ENCODE peak calls at places on chromosomes 3 and 15, in five cellular contexts. J is H9, Z is mammary epithelial cell, E is left ventricle myocardium inferior, B is pancreas. H is an unnamed sample.
A peak's percentile ranks its signal among the peaks of the same experiment; 100 is the strongest.

GRCh38 chr3:188041193-188041592 is 112.8 kb upstream of the LPP start:
- DNase-seq in Z (no peak), E (no peak), B (no peak), J (no peak), H (no peak)

GRCh38 chr3:10495003-10495402 is 10.4 kb downstream of the ATP2B2 start:
- DNase-seq in E (peak; percentile 22), B (peak; percentile 81), J (no peak), Z (peak; percentile 12), H (no peak)

GRCh38 chr3:31361391-31362273 is 171.1 kb upstream of the STT3B start:
- DNase-seq in J (no peak), B (no peak), Z (peak; percentile 24), E (no peak), H (no peak)

GRCh38 chr3:100029052-100029451 is 85.2 kb downstream of the FILIP1L start:
- DNase-seq in E (no peak), J (no peak), B (no peak), Z (no peak), H (no peak)

GRCh38 chr15:90558182-90558581 is 28.5 kb downstream of the CRTC3 start:
- DNase-seq in J (no peak), B (no peak), Z (no peak), E (no peak), H (peak; percentile 71)

GRCh38 chr3:11145888-11146287 is 8.4 kb upstream of the HRH1 start:
- DNase-seq in Z (peak; percentile 89), B (no peak), E (no peak), J (no peak), H (no peak)

GRCh38 chr15:27694506-27695077 is 404.5 kb downstream of the OCA2 start:
- DNase-seq in E (no peak), J (no peak), Z (no peak), B (no peak), H (no peak)

GRCh38 chr3:14142567-14143270 is 17.9 kb downstream of the TMEM43 start:
- DNase-seq in Z (peak; percentile 78), E (no peak), J (no peak), B (no peak), H (no peak)

GRCh38 chr3:66673305-66673704 is 172.5 kb upstream of the LRIG1 start:
- DNase-seq in Z (no peak), J (no peak), E (no peak), B (no peak), H (no peak)

GRCh38 chr15:101063891-101064794 is 145.0 kb downstream of the LRRK1 start:
- DNase-seq in J (peak; percentile 26), B (peak; percentile 39), Z (no peak), E (peak; percentile 58), H (peak; percentile 74)

GRCh38 chr3:130759692-130760338 is 13.2 kb upstream of the PIK3R4 start:
- DNase-seq in B (peak; percentile 53), E (no peak), J (peak; percentile 39), Z (peak; percentile 62), H (peak; percentile 67)

GRCh38 chr15:78018445-78018844 is 59.1 kb downstream of the TBC1D2B start:
- DNase-seq in E (no peak), J (no peak), Z (no peak), B (no peak), H (no peak)

GRCh38 chr3:153445817-153446216 is 283.8 kb downstream of the RAP2B start:
- DNase-seq in Z (no peak), E (no peak), J (no peak), B (no peak), H (no peak)

GRCh38 chr3:182524711-182525401 is 268.4 kb upstream of the ATP11B start:
- DNase-seq in E (no peak), Z (no peak), B (no peak), J (no peak), H (no peak)

DNA sequence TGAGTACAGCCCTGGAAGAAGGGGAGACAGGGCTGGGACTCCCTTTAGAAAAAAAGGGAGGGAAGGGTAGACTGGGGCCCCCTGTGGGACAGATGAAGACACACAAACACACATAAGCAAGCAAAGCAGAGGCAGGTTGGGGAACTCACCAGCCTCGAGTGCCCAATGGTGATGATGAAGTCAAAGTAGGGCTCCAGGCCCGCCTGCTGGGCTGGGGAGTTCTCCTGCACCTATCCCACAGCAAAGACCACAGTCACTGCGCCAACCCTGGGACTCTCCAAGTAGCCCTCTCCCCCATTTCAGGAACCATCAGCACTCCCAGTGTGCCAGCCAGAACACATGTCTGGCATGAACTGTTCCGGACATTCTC is 4.1 kb downstream of the GORASP1 start:
- DNase-seq in Z (no peak), B (no peak), J (peak; percentile 46), E (no peak), H (no peak)
- H3K4me1 ChIP-seq in Z (peaks cover 27% of the 10 kb centered on the region), B (peaks cover 20% of the 10 kb centered on the region), J (no peaks in the 10 kb centered on the region), E (peaks cover 80% of the 10 kb centered on the region), H (no peaks in the 10 kb centered on the region)

DNA sequence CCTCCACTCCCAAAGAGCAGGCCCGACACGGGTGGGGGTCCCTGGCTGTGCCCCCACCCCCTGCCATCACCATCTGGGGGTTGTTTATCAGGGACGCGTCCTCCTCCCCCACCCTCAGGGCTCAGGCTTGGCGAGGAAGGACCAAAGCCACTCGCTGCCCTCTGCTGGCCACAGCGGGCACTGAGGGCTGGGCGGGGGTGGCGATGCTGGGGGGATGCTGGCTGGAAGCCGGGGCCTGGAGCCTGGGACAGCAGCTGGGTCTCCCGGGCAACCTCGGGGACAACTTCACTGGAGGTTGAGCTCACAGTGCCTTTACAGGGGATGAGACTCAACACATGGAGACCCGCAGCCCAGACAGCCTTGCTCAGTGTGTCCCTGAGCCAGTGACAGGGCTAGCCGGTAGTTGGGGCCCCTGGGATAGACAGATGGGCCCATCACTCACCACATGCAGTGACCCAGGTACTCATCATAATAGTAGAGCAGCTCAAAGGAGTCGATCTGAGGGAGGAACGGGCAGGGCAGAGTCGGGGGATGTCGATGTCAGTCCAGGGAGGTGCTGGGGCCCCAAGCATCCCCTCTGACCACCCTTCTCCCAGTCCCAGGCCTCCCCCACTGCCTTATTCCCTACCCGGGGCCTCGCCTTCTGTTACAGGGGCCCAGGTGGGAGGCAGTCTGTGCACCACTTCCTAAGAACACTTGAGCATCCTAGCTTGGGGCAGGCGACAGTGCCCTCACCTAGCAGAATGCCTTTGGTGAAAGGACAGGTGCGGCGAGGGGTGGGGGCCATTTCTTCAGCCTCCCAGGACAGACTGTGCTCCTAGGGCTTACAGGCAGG is 5.9 kb upstream of the CALML4 start:
- DNase-seq in B (peak; percentile 63), Z (no peak), E (peak; percentile 63), J (peak; percentile 83), H (peak; percentile 69)
- TF ChIP-seq CTCF in B (peak; percentile 74), Z (peak; percentile 84), E (peak; percentile 90), J (peak; percentile 91), H (peak; percentile 93)

DNA sequence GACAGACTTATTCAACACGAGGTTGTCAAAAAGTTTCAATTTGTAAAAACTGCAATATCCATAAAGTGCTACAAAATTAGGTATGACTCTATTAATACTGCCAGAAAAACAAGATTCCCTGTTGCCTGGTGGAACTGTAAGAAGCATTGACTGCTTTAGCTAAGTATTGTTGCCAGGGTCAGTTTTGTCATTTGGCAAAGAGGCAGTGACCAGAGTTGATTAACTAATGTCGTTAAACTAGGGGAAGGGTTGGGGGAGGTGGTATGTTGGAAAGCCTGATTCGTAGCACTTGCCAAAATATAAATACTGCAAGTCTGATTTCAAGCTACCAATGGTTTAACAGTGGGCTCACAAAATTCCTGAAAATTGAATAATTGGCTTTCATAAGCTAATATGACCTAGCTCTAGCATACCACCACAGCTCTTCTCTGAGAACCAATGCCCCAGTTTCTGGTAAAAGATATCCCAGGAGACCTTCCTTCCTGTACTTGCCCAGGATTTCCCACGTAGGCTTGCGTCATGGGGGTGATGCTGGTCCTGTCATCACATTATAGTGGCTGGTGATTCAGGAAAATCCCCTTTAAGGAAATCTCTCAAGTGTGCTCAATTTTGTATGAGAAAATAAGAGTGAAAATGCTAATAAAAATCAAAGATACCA is 266.4 kb upstream of the TBC1D5 start:
- DNase-seq in J (no peak), B (no peak), Z (no peak), E (no peak), H (peak; percentile 81)
- H3K4me1 ChIP-seq in J (no peaks in the 10 kb centered on the region), B (no peaks in the 10 kb centered on the region), Z (no peaks in the 10 kb centered on the region), E (no peaks in the 10 kb centered on the region), H (no peaks in the 10 kb centered on the region)

DNA sequence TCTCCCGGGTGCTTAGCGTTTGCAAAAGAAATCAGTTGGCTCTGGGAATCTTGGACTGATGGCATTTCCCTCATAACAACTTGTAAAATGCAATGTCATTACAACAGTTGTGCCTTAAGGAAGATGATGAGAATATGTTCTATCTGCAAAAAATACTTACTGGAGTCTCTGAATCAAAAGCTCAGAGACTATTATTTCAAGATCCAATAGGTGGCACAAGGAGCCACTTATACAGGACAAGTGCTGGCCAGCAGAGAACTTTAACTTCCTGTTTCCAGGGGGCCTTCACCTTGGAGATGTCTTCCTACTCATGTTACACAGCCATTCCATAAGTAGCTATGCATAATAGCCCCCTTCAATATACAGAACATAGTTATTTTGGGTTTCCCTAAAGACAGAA is 8.9 kb upstream of the RPS27L start:
- DNase-seq in J (no peak), B (no peak), E (no peak), Z (no peak), H (peak; percentile 16)
- TF ChIP-seq CTCF in J (peak; percentile 15), B (no peak), E (no peak), Z (peak; percentile 30), H (peak; percentile 11)

H was measured in right atrium auricular region.